ENCODE peak calls at places on chromosomes 5 and 9, in nine cellular contexts. C is kidney epithelial cell, N is adrenal gland, X is foreskin fibroblast, E is lower leg skin, Y is GM23338, G is brain microvascular endothelial cell, S is GM06990, T is NB4. W is an unnamed sample.

GRCh38 chr5:156149203-156149602 is 177.8 kb upstream of the SGCD start:
- DNase-seq in X (peak; percentile 7), S (no peak), E (no peak), G (no peak), Y (no peak), N (no peak), T (no peak), C (no peak), W (no peak)

GRCh38 chr5:112228672-112229071 is 190.4 kb downstream of the EPB41L4A start:
- DNase-seq in E (peak; percentile 25), Y (peak; percentile 47), S (no peak), N (peak; percentile 44), T (no peak), C (peak; percentile 65), X (peak; percentile 30), G (peak; percentile 35), W (no peak)

GRCh38 chr5:175746851-175747250 is 89.0 kb downstream of the HRH2 start:
- DNase-seq in G (peak; percentile 3), T (no peak), N (no peak), X (peak; percentile 8), Y (peak; percentile 76), C (no peak), S (no peak), E (no peak), W (no peak)

GRCh38 chr9:132498811-132499210 is 83.6 kb upstream of the BARHL1 start:
- DNase-seq in T (no peak), Y (peak; percentile 52), C (no peak), N (no peak), S (no peak), E (no peak), G (no peak), X (peak; percentile 15), W (no peak)

GRCh38 chr5:10490927-10491672 is 49.4 kb downstream of the ROPN1L start:
- DNase-seq in N (no peak), T (no peak), Y (no peak), E (no peak), C (no peak), G (no peak), X (no peak), S (no peak), W (no peak)

GRCh38 chr5:42887575-42887974 is 75.9 kb upstream of the SELENOP start:
- DNase-seq in X (no peak), E (no peak), C (no peak), N (no peak), S (no peak), T (no peak), G (no peak), Y (no peak), W (no peak)

GRCh38 chr5:8861764-8862163 is 684.1 kb downstream of the SEMA5A start:
- DNase-seq in C (no peak), G (no peak), X (peak; percentile 17), E (no peak), T (no peak), S (no peak), N (no peak), Y (no peak), W (no peak)

GRCh38 chr5:40570408-40571129 is 109.1 kb upstream of the PTGER4 start:
- DNase-seq in S (peak; percentile 39), Y (no peak), X (peak; percentile 82), N (no peak), T (no peak), G (peak; percentile 76), E (no peak), C (peak; percentile 78), W (no peak)

GRCh38 chr5:159559337-159559736 is 229.1 kb upstream of the IL12B start:
- DNase-seq in E (no peak), G (no peak), T (no peak), C (no peak), S (no peak), X (no peak), N (no peak), Y (no peak), W (no peak)

GRCh38 chr5:158560170-158560569 is 539.5 kb downstream of the EBF1 start:
- DNase-seq in E (no peak), G (peak; percentile 63), Y (no peak), C (no peak), S (peak; percentile 79), T (peak; percentile 89), N (no peak), X (peak; percentile 60), W (peak; percentile 54)

GRCh38 chr9:110543631-110544051 is 35.9 kb downstream of the SVEP1 start:
- DNase-seq in E (no peak), N (no peak), S (no peak), G (no peak), X (no peak), C (no peak), Y (peak; percentile 13), T (no peak), W (no peak)

GRCh38 chr5:179154991-179155955 is 95.1 kb downstream of the ZNF354C start:
- DNase-seq in C (no peak), X (no peak), E (no peak), S (no peak), G (no peak), Y (no peak), T (no peak), N (no peak), W (no peak)

GRCh38 chr5:72410896-72411295 is 90.7 kb downstream of the PTCD2 start:
- DNase-seq in S (no peak), E (no peak), C (no peak), X (peak; percentile 74), T (no peak), Y (no peak), N (no peak), G (peak; percentile 68), W (no peak)

GRCh38 chr9:69660304-69660703 is 11.9 kb downstream of the APBA1 start:
- DNase-seq in T (no peak), G (no peak), X (no peak), Y (no peak), E (no peak), S (no peak), C (no peak), N (no peak), W (no peak)

GRCh38 chr9:96667363-96667728 is 12.2 kb upstream of the PRXL2C start:
- DNase-seq in C (no peak), T (no peak), N (no peak), G (no peak), Y (peak; percentile 18), S (no peak), X (no peak), E (no peak), W (no peak)
- TF ChIP-seq CTCF in C (no peak), T (no peak), N (no peak), G (no peak), Y (no peak), S (no peak), X (no peak), E (no peak), W (no peak)

DNA sequence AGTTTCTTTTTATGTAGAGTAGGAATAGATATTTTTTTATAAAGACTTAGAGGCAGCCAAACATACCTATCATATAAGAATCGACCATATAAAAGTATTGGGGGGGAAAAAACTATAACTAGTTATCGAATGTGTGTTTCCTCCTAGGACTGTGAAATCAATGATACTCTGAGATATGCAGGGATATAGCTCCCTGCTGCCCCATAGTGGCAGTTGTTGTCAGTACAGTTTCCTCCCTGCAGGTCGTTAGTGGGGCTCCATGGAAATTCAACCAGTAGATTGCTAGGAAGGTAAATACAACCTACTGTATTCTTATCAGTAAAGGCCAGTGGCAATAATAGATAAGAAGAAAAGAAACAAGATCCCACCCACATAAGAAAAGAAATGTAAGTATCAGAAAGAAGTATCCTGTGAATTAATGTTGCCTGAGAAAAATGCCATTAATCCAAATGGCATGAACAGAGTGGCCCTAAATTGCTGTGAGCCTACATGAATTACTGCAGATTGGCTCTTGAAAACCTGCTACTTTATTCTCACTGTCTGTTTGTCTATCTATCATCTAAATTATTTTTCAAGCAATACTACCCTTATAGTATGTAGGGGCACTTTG is 136.9 kb upstream of the FBN2 start:
- DNase-seq in G (peak; percentile 63), C (no peak), Y (peak; percentile 75), T (peak; percentile 53), E (no peak), X (peak; percentile 85), S (no peak), N (peak; percentile 53), W (peak; percentile 31)
- TF ChIP-seq CTCF in G (peak; percentile 90), C (peak; percentile 78), Y (peak; percentile 83), T (peak; percentile 65), E (no peak), X (peak; percentile 84), S (peak; percentile 71), N (peak; percentile 58), W (peak; percentile 40)

GRCh38 chr5:152288499-152288898 is 116.6 kb downstream of the NMUR2 start:
- DNase-seq in Y (no peak), C (no peak), S (no peak), X (no peak), T (no peak), N (no peak), G (no peak), E (no peak), W (no peak)

GRCh38 chr5:152285764-152286163 is 119.3 kb downstream of the NMUR2 start:
- DNase-seq in C (no peak), X (no peak), G (no peak), E (no peak), Y (no peak), S (no peak), T (no peak), N (no peak), W (no peak)

GRCh38 chr5:152293189-152293588 is 111.9 kb downstream of the NMUR2 start:
- DNase-seq in Y (no peak), T (no peak), N (no peak), S (no peak), C (no peak), X (no peak), E (no peak), G (no peak), W (no peak)

GRCh38 chr5:152290181-152290580 is 114.9 kb downstream of the NMUR2 start:
- DNase-seq in Y (no peak), G (no peak), T (no peak), S (no peak), C (no peak), N (no peak), E (no peak), X (no peak), W (no peak)

GRCh38 chr5:152288917-152289595 is 116.0 kb downstream of the NMUR2 start:
- DNase-seq in C (no peak), X (no peak), S (no peak), N (no peak), Y (no peak), E (no peak), T (no peak), G (no peak), W (no peak)
- TF ChIP-seq CTCF in C (no peak), X (no peak), S (no peak), N (no peak), Y (no peak), E (no peak), T (no peak), G (no peak), W (no peak)

DNA sequence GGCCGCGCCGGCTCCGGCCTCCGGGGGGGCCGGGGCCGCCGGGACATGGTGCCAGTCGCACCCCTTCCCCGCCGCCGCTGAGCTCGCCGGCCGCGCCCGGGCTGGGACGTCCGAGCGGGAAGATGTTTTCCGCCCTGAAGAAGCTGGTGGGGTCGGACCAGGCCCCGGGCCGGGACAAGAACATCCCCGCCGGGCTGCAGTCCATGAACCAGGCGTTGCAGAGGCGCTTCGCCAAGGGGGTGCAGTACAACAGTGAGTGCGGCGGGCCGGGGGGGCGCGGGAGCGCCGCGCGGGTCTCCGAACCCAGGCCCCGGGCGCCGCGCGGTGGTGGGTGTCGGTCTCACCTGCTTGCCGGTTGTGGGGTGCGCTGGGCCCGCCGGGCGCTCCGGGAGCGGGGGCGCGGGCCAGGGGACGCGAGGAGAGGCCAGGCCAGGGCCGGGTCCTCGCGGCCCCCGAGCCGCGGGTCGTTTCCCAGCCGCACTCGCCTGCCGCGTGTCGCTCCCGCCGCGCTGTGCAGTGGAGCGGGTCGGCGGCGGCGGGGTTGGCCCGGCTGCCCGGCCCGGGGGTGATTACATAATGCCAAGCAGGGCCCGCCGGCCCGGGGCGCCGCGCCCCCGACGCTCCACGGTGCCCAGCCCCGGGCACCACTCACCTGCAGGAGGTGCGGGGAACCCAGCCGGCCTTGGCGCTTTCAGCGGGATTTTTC is 480 bp downstream of the RABL6 start:
- DNase-seq in T (peak; percentile 39), S (peak; percentile 69), Y (no peak), G (no peak), X (peak; percentile 45), E (no peak), C (no peak), N (no peak), W (peak; percentile 60)
- TF ChIP-seq CTCF in T (no peak), S (no peak), Y (no peak), G (no peak), X (no peak), E (no peak), C (no peak), N (no peak), W (no peak)

W was measured in GM13976.